ENCODE peak calls at places on chromosomes 13 and 19, in six cellular contexts. P is NCI-H1436; A is neural progenitor cell; Q is T-helper 1 cell; F is stimulated activated CD4-positive, alpha-beta T cell treated with anti-CD3 and anti-CD28 coated beads, TNF-alpha, amount 100 ng/mL, for 24 hours; M is activated T-cell treated with anti-CD3 and anti-CD28 coated beads, Interleukin-2, amount 50 U/mL, for 24 hours. D is an unnamed sample.

GRCh38 chr19:57025491-57025890 is 94.3 kb upstream of the USP29 start:
- DNase-seq in P (no peak), A (no peak), Q (no peak), F (no peak), M (no peak), D (no peak)

GRCh38 chr19:53388904-53389303 is 6.0 kb upstream of the ZNF765 start:
- DNase-seq in P (no peak), A (no peak), Q (no peak), F (no peak), M (no peak), D (no peak)

GRCh38 chr19:6700586-6701316 is 19.7 kb downstream of the C3 start:
- DNase-seq in P (no peak), A (no peak), Q (no peak), F (no peak), M (no peak), D (peak; percentile 7)

GRCh38 chr19:42255766-42256750 is 1.1 kb upstream of the ERF start:
- DNase-seq in P (peak; percentile 14), A (peak; percentile 84), Q (no peak), F (no peak), M (no peak), D (no peak)

GRCh38 chr19:2785244-2786000 is at the start of gene THOP1:
- DNase-seq in P (peak; percentile 99), A (peak; percentile 100), Q (peak; percentile 99), F (peak; percentile 99), M (peak; percentile 98), D (peak; percentile 100)

GRCh38 chr13:23506821-23507210 is 63.4 kb upstream of the TNFRSF19 start:
- DNase-seq in P (no peak), A (no peak), Q (no peak), F (no peak), M (no peak), D (no peak)

GRCh38 chr13:112898786-112899617 is 70.0 kb upstream of the MCF2L start:
- DNase-seq in P (no peak), A (no peak), Q (no peak), F (no peak), M (no peak), D (peak; percentile 73)

GRCh38 chr13:94558721-94559120 is 37.2 kb downstream of the TGDS start:
- DNase-seq in P (no peak), A (no peak), Q (no peak), F (no peak), M (no peak), D (no peak)

GRCh38 chr13:59780058-59780457 is 383.7 kb downstream of the DIAPH3 start:
- DNase-seq in P (no peak), A (no peak), Q (no peak), F (no peak), M (no peak), D (no peak)

GRCh38 chr13:89287381-89287780 is 1616.2 kb downstream of the SLITRK5 start:
- DNase-seq in P (no peak), A (no peak), Q (no peak), F (no peak), M (no peak), D (no peak)

GRCh38 chr19:48624067-48624594 is 4.8 kb downstream of the SPHK2 start:
- DNase-seq in P (peak; percentile 100), A (peak; percentile 100), Q (peak; percentile 89), F (peak; percentile 90), M (peak; percentile 97), D (peak; percentile 99)

GRCh38 chr19:6866646-6867255 is 20.6 kb upstream of the ADGRE1 start:
- DNase-seq in P (no peak), A (no peak), Q (no peak), F (no peak), M (no peak), D (no peak)

D was measured in posterior vena cava.